ENCODE peak calls at places on chromosomes 7 and 10, in six cellular contexts. B is ovary; Z is B cell; J is fibroblast of villous mesenchyme; T is CD8-positive, alpha-beta T cell; E is adrenal gland. U is an unnamed sample.

GRCh38 chr10:63376560-63377304 is 89.0 kb downstream of the JMJD1C start:
- DNase-seq in E (no peak), T (no peak), J (peak; percentile 72), Z (peak; percentile 58), B (no peak), U (no peak)

GRCh38 chr10:124875596-124875995 is 66.3 kb upstream of the ZRANB1 start:
- DNase-seq in E (peak; percentile 63), J (peak; percentile 43), B (no peak), T (no peak), Z (no peak), U (no peak)

GRCh38 chr7:128176696-128177095 is 64.4 kb upstream of the LEP start:
- DNase-seq in B (no peak), Z (no peak), T (no peak), E (peak; percentile 20), J (no peak), U (no peak)

GRCh38 chr10:49407552-49408137 is 11.8 kb upstream of the DRGX start:
- DNase-seq in T (peak; percentile 74), E (peak; percentile 83), Z (peak; percentile 64), B (peak; percentile 40), J (peak; percentile 77), U (peak; percentile 88)

GRCh38 chr10:119250641-119251314 is 43.4 kb downstream of the GRK5 start:
- DNase-seq in Z (no peak), E (peak; percentile 41), T (no peak), B (no peak), J (peak; percentile 93), U (no peak)

GRCh38 chr7:26038201-26038990 is 113.6 kb upstream of the NFE2L3 start:
- DNase-seq in E (no peak), B (no peak), J (no peak), Z (no peak), T (no peak), U (no peak)

GRCh38 chr10:48833674-48834073 is 106.0 kb downstream of the LRRC18 start:
- DNase-seq in B (no peak), Z (no peak), T (no peak), E (no peak), J (no peak), U (no peak)

GRCh38 chr7:15178065-15178464 is 275.5 kb upstream of the DGKB start:
- DNase-seq in T (no peak), E (no peak), B (no peak), J (no peak), Z (no peak), U (no peak)

GRCh38 chr7:17301491-17302101 is 3.1 kb downstream of the AHR start:
- DNase-seq in B (peak; percentile 63), J (peak; percentile 67), E (peak; percentile 45), Z (peak; percentile 64), T (peak; percentile 62), U (no peak)

GRCh38 chr10:119149723-119150122 is 15.8 kb downstream of the SFXN4 start:
- DNase-seq in J (no peak), B (no peak), T (no peak), E (no peak), Z (no peak), U (no peak)

GRCh38 chr7:37408241-37408884 is 40.3 kb downstream of the ELMO1 start:
- DNase-seq in B (no peak), E (no peak), J (no peak), T (no peak), Z (no peak), U (no peak)

GRCh38 chr10:6148251-6148691 is 54.5 kb upstream of the PFKFB3 start:
- DNase-seq in J (no peak), T (no peak), B (no peak), Z (peak; percentile 35), E (no peak), U (no peak)

GRCh38 chr7:95169678-95170077 is 154.7 kb downstream of the PON1 start:
- DNase-seq in E (no peak), T (no peak), Z (no peak), B (no peak), J (no peak), U (no peak)

GRCh38 chr7:73980206-73980605 is 47.8 kb upstream of the ELN start:
- DNase-seq in Z (no peak), B (no peak), E (no peak), T (no peak), J (no peak), U (no peak)

GRCh38 chr10:3131098-3131497 is 41.5 kb downstream of the PITRM1 start:
- DNase-seq in T (no peak), J (peak; percentile 33), B (no peak), E (no peak), Z (no peak), U (no peak)

GRCh38 chr7:129438839-129439640 is 4.8 kb downstream of the STRIP2 start:
- DNase-seq in E (no peak), B (no peak), T (no peak), Z (no peak), J (peak; percentile 34), U (no peak)

GRCh38 chr7:30148951-30149459 is 14.2 kb downstream of the MTURN start:
- DNase-seq in J (no peak), Z (peak; percentile 66), B (no peak), E (no peak), T (peak; percentile 42), U (no peak)

GRCh38 chr7:134016223-134016941 is 110.8 kb upstream of the LRGUK start:
- DNase-seq in B (peak; percentile 21), Z (peak; percentile 2), T (no peak), J (peak; percentile 24), E (peak; percentile 35), U (peak; percentile 43)

GRCh38 chr10:7523656-7524055 is 112.8 kb upstream of the SFMBT2 start:
- DNase-seq in T (no peak), E (no peak), B (no peak), Z (no peak), J (no peak), U (no peak)

GRCh38 chr10:68925489-68925888 is 24.4 kb downstream of the DDX50 start:
- DNase-seq in B (no peak), J (no peak), T (no peak), Z (no peak), E (no peak), U (no peak)

GRCh38 chr7:137342751-137343482 is 616 bp downstream of the PTN start:
- DNase-seq in Z (no peak), J (no peak), B (no peak), E (no peak), T (no peak), U (no peak)

GRCh38 chr10:22986771-22987542 is 59.1 kb downstream of the ARMC3 start:
- DNase-seq in Z (peak; percentile 35), E (no peak), B (no peak), T (no peak), J (peak; percentile 37), U (no peak)

GRCh38 chr7:152621426-152621825 is 54.5 kb downstream of the XRCC2 start:
- DNase-seq in Z (no peak), T (no peak), E (no peak), B (no peak), J (no peak), U (no peak)

GRCh38 chr7:150891740-150892139 is 39.4 kb downstream of the AOC1 start:
- DNase-seq in E (no peak), J (no peak), T (no peak), Z (peak; percentile 43), B (no peak), U (no peak)
- TF ChIP-seq CTCF in E (no peak), J (no peak), T (no peak), Z (no peak), B (no peak), U (no peak)

GRCh38 chr7:50362142-50362541 is 57.6 kb downstream of the IKZF1 start:
- DNase-seq in E (no peak), T (no peak), Z (no peak), B (no peak), J (no peak), U (no peak)

GRCh38 chr7:50359258-50359994 is 54.9 kb downstream of the IKZF1 start:
- DNase-seq in Z (no peak), J (no peak), T (no peak), E (no peak), B (no peak), U (no peak)

GRCh38 chr7:50358808-50359207 is 54.3 kb downstream of the IKZF1 start:
- DNase-seq in J (no peak), Z (no peak), B (no peak), T (no peak), E (no peak), U (no peak)

GRCh38 chr7:50358306-50358705 is 53.8 kb downstream of the IKZF1 start:
- DNase-seq in T (no peak), J (no peak), Z (no peak), B (no peak), E (no peak), U (no peak)

DNA sequence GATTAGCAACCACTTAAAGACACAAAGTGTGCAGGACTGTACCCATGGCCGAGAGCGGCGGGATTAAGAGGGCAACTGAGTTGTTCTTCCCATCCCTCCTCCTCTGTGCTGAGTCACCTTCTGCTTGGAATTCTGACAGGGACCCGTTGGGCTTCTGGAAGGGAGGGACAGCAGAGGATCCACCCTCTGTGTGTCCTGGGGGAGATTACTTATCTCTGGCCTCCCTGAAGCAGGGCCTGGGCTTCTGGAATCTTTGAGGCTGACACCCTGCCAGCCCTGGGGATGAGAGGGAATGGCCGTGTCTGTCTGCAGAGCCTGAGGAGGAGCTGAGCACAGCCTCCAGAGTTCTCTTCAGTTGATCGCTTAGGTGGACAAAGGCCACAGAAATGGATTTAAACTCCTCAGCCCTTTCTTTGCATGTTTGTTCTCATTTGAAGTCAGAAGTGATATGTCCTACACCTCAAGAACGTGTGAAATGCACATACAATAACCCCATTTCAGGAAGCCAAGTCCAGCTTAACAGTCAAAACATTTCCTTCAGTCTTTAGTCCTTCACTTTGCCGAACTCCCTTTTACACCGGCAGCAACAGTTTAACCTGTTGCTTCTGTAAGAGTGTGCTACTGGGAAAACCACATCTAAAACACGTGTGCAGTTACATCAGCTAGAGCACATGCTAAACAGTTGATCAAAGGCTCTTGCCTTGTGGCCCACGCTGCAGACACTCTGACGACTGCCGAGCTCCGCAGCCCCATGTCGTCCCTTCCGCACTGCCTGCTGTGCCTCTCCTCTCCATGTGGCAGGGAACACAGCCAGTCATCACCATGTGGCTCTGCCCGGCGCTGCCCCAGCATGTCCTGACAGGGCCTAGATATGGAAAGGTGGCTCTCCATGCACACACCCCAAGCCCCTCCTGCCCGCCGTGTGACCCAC is 55.7 kb downstream of the IKZF1 start:
- DNase-seq in Z (no peak), T (peak; percentile 82), J (peak; percentile 1), E (no peak), B (no peak), U (no peak)
- TF ChIP-seq CTCF in Z (no peak), T (no peak), J (no peak), E (no peak), B (no peak), U (no peak)

GRCh38 chr7:20329389-20330175 is 1.1 kb upstream of the ITGB8 start:
- DNase-seq in E (peak; percentile 62), J (peak; percentile 51), B (peak; percentile 74), Z (peak; percentile 37), T (no peak), U (peak; percentile 26)
- TF ChIP-seq CTCF in E (peak; percentile 52), J (peak; percentile 27), B (peak; percentile 38), Z (no peak), T (no peak), U (peak; percentile 20)

DNA sequence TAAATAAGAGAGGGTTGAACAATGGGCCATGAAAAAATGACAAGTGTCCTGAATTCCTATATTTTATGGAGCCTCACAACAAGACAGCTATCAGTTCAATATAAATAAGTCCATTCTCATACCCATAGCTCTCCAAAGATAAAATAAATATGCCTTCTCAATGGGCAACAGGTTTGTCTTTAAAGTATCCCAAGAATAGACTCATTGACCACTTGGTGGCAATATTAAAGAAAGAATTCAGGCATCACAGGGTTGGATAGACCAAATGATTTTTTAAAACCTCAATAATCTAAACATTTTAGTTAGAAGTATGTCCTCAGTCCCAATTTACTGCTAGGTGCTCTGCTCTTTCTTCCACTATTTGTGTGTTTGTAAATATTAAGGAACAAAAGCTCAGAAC is 165.1 kb upstream of the WNT16 start:
- DNase-seq in T (no peak), E (no peak), Z (no peak), B (no peak), J (no peak), U (no peak)
- TF ChIP-seq CTCF in T (no peak), E (no peak), Z (no peak), B (no peak), J (no peak), U (no peak)